ENCODE peak calls at places on chromosomes 7 and 10, in four cellular contexts. One of them, this sample, is unnamed.

GRCh38 chr10:52864459-52865106 is 92.0 kb upstream of the MBL2 start:
- DNase-seq in fibroblast of mammary gland: peak
- DNase-seq in ovary: peak
- DNase-seq in HCT116: no peak
- DNase-seq in this sample: no peak

GRCh38 chr7:108329514-108329913 is 126.7 kb downstream of the NRCAM start:
- DNase-seq in fibroblast of mammary gland: no peak
- DNase-seq in ovary: no peak
- DNase-seq in HCT116: no peak
- DNase-seq in this sample: no peak

GRCh38 chr10:26326874-26327273 is 110.3 kb downstream of the GAD2 start:
- DNase-seq in fibroblast of mammary gland: no peak
- DNase-seq in ovary: no peak
- DNase-seq in HCT116: no peak
- DNase-seq in this sample: no peak

GRCh38 chr7:106056513-106057203 is 55.5 kb downstream of the SYPL1 start:
- DNase-seq in fibroblast of mammary gland: peak
- DNase-seq in ovary: peak
- DNase-seq in HCT116: peak
- DNase-seq in this sample: no peak

GRCh38 chr10:114481055-114481454 is 76.8 kb upstream of the AFAP1L2 start:
- DNase-seq in fibroblast of mammary gland: no peak
- DNase-seq in ovary: no peak
- DNase-seq in HCT116: no peak
- DNase-seq in this sample: no peak

GRCh38 chr10:5518143-5518542 is 6.6 kb upstream of the CALML3 start:
- DNase-seq in fibroblast of mammary gland: no peak
- DNase-seq in ovary: no peak
- DNase-seq in HCT116: no peak
- DNase-seq in this sample: no peak

GRCh38 chr7:4550117-4550516 is 132.0 kb upstream of the FOXK1 start:
- DNase-seq in fibroblast of mammary gland: no peak
- DNase-seq in ovary: no peak
- DNase-seq in HCT116: no peak
- DNase-seq in this sample: no peak

GRCh38 chr10:30028452-30029045 is 30.8 kb downstream of the JCAD start:
- DNase-seq in fibroblast of mammary gland: no peak
- DNase-seq in ovary: no peak
- DNase-seq in HCT116: no peak
- DNase-seq in this sample: no peak

GRCh38 chr10:65314253-65314652 is 1611.6 kb upstream of the LRRTM3 start:
- DNase-seq in fibroblast of mammary gland: no peak
- DNase-seq in ovary: no peak
- DNase-seq in HCT116: no peak
- DNase-seq in this sample: no peak

GRCh38 chr10:124736491-124737136 is 7.6 kb downstream of the FAM53B start:
- DNase-seq in fibroblast of mammary gland: peak
- DNase-seq in ovary: peak
- DNase-seq in HCT116: no peak
- DNase-seq in this sample: no peak

GRCh38 chr7:24441331-24442059 is 131.8 kb upstream of the PALS2 start:
- DNase-seq in fibroblast of mammary gland: no peak
- DNase-seq in ovary: no peak
- DNase-seq in HCT116: no peak
- DNase-seq in this sample: no peak

GRCh38 chr10:46525177-46525823 is 31.2 kb downstream of the GPRIN2 start:
- DNase-seq in fibroblast of mammary gland: peak
- DNase-seq in ovary: peak
- DNase-seq in HCT116: peak
- DNase-seq in this sample: no peak

GRCh38 chr7:156499247-156499881 is 141.2 kb upstream of the RNF32 start:
- DNase-seq in fibroblast of mammary gland: no peak
- DNase-seq in ovary: no peak
- DNase-seq in HCT116: no peak
- DNase-seq in this sample: no peak

GRCh38 chr10:50625663-50626062 is 1.9 kb upstream of the SGMS1 start:
- DNase-seq in fibroblast of mammary gland: peak
- DNase-seq in ovary: no peak
- DNase-seq in HCT116: no peak
- DNase-seq in this sample: no peak

GRCh38 chr10:114806572-114807391 is 14.8 kb upstream of the FHIP2A start:
- DNase-seq in fibroblast of mammary gland: no peak
- DNase-seq in ovary: no peak
- DNase-seq in HCT116: no peak
- DNase-seq in this sample: no peak

GRCh38 chr10:131402771-131403723 is 91.5 kb upstream of the TCERG1L start:
- DNase-seq in fibroblast of mammary gland: no peak
- DNase-seq in ovary: peak
- DNase-seq in HCT116: no peak
- DNase-seq in this sample: no peak

GRCh38 chr7:47513741-47514241 is 68.1 kb downstream of the TNS3 start:
- DNase-seq in fibroblast of mammary gland: peak
- DNase-seq in ovary: no peak
- DNase-seq in HCT116: no peak
- DNase-seq in this sample: no peak

GRCh38 chr10:67697646-67698245 is 1.8 kb upstream of the CTNNA3 start:
- DNase-seq in fibroblast of mammary gland: peak
- DNase-seq in ovary: no peak
- DNase-seq in HCT116: peak
- DNase-seq in this sample: peak

GRCh38 chr7:30914611-30915601 is 3.3 kb downstream of the AQP1 start:
- DNase-seq in fibroblast of mammary gland: peak
- DNase-seq in ovary: no peak
- DNase-seq in HCT116: peak
- DNase-seq in this sample: no peak

GRCh38 chr10:84290235-84290634 is 38.2 kb upstream of the CCSER2 start:
- DNase-seq in fibroblast of mammary gland: no peak
- DNase-seq in ovary: no peak
- DNase-seq in HCT116: no peak
- DNase-seq in this sample: no peak

GRCh38 chr7:30971840-30972563 is 8.2 kb downstream of the GHRHR start:
- DNase-seq in fibroblast of mammary gland: no peak
- DNase-seq in ovary: no peak
- DNase-seq in HCT116: no peak
- DNase-seq in this sample: no peak

GRCh38 chr7:29811597-29811996 is 5.3 kb downstream of the WIPF3 start:
- DNase-seq in fibroblast of mammary gland: no peak
- DNase-seq in ovary: no peak
- DNase-seq in HCT116: no peak
- DNase-seq in this sample: no peak

GRCh38 chr10:13787015-13787421 is 200.3 kb downstream of the PRPF18 start:
- DNase-seq in fibroblast of mammary gland: no peak
- DNase-seq in ovary: no peak
- DNase-seq in HCT116: no peak
- DNase-seq in this sample: peak

GRCh38 chr10:94738588-94738987 is 23.9 kb upstream of the CYP2C19 start:
- DNase-seq in fibroblast of mammary gland: no peak
- DNase-seq in ovary: no peak
- DNase-seq in HCT116: no peak
- DNase-seq in this sample: no peak

GRCh38 chr10:131314148-131314547 is 2.6 kb upstream of the TCERG1L start:
- DNase-seq in fibroblast of mammary gland: no peak
- DNase-seq in ovary: no peak
- DNase-seq in HCT116: no peak
- DNase-seq in this sample: no peak

GRCh38 chr10:33793793-33794192 is 459.3 kb upstream of the NRP1 start:
- DNase-seq in fibroblast of mammary gland: no peak
- DNase-seq in ovary: no peak
- DNase-seq in HCT116: no peak
- DNase-seq in this sample: no peak

GRCh38 chr10:48468866-48469511 is 135.9 kb downstream of the ARHGAP22 start:
- DNase-seq in fibroblast of mammary gland: no peak
- DNase-seq in ovary: no peak
- DNase-seq in HCT116: no peak
- DNase-seq in this sample: no peak

GRCh38 chr7:74575083-74575803 is 82.3 kb upstream of the GTF2I start:
- DNase-seq in fibroblast of mammary gland: peak
- DNase-seq in ovary: no peak
- DNase-seq in HCT116: no peak
- DNase-seq in this sample: no peak

GRCh38 chr10:94277450-94277849 is 85.3 kb downstream of the NOC3L start:
- DNase-seq in fibroblast of mammary gland: no peak
- DNase-seq in ovary: no peak
- DNase-seq in HCT116: no peak
- DNase-seq in this sample: no peak

GRCh38 chr7:101824440-101824839 is 7.0 kb downstream of the CUX1 start:
- DNase-seq in fibroblast of mammary gland: no peak
- DNase-seq in ovary: no peak
- DNase-seq in HCT116: no peak
- DNase-seq in this sample: no peak

GRCh38 chr10:75582102-75582501 is 150.7 kb downstream of the LRMDA start:
- DNase-seq in fibroblast of mammary gland: no peak
- DNase-seq in ovary: no peak
- DNase-seq in HCT116: no peak
- DNase-seq in this sample: no peak

GRCh38 chr7:143360788-143361551 is 1.5 kb downstream of the FAM131B start:
- DNase-seq in fibroblast of mammary gland: no peak
- DNase-seq in ovary: no peak
- DNase-seq in HCT116: no peak
- DNase-seq in this sample: no peak

GRCh38 chr10:8049874-8050560 is 4.5 kb upstream of the GATA3 start:
- DNase-seq in fibroblast of mammary gland: no peak
- DNase-seq in ovary: no peak
- DNase-seq in HCT116: no peak
- DNase-seq in this sample: no peak

GRCh38 chr10:77328272-77328816 is 309.3 kb downstream of the KCNMA1 start:
- DNase-seq in fibroblast of mammary gland: peak
- DNase-seq in ovary: no peak
- DNase-seq in HCT116: no peak
- DNase-seq in this sample: no peak

GRCh38 chr7:108770981-108771728 is 201.5 kb downstream of the DNAJB9 start:
- DNase-seq in fibroblast of mammary gland: no peak
- DNase-seq in ovary: no peak
- DNase-seq in HCT116: no peak
- DNase-seq in this sample: no peak

GRCh38 chr7:116315293-116315692 is 105.0 kb downstream of the TES start:
- DNase-seq in fibroblast of mammary gland: peak
- DNase-seq in ovary: no peak
- DNase-seq in HCT116: no peak
- DNase-seq in this sample: no peak

GRCh38 chr7:46515844-46516590 is 594.9 kb upstream of the IGFBP3 start:
- DNase-seq in fibroblast of mammary gland: no peak
- DNase-seq in ovary: no peak
- DNase-seq in HCT116: no peak
- DNase-seq in this sample: no peak

GRCh38 chr10:21500578-21500910 is 24.9 kb downstream of the SKIDA1 start:
- DNase-seq in fibroblast of mammary gland: no peak
- DNase-seq in ovary: no peak
- DNase-seq in HCT116: no peak
- DNase-seq in this sample: no peak

GRCh38 chr7:105594034-105594433 is 12.7 kb upstream of the EFCAB10 start:
- DNase-seq in fibroblast of mammary gland: no peak
- DNase-seq in ovary: no peak
- DNase-seq in HCT116: no peak
- DNase-seq in this sample: no peak

GRCh38 chr7:151061241-151062110 is 2.1 kb downstream of the SLC4A2 start:
- DNase-seq in fibroblast of mammary gland: no peak
- DNase-seq in ovary: peak
- DNase-seq in HCT116: no peak
- DNase-seq in this sample: no peak
- H3K4me3 ChIP-seq in fibroblast of mammary gland: peak
- H3K4me3 ChIP-seq in ovary: peak
- H3K4me3 ChIP-seq in HCT116: peak
- H3K4me3 ChIP-seq in this sample: no peak

GRCh38 chr10:118107040-118107439 is 60.3 kb upstream of the RAB11FIP2 start:
- DNase-seq in fibroblast of mammary gland: peak
- DNase-seq in ovary: no peak
- DNase-seq in HCT116: no peak
- DNase-seq in this sample: no peak

GRCh38 chr10:118107541-118107940 is 60.8 kb upstream of the RAB11FIP2 start:
- DNase-seq in fibroblast of mammary gland: no peak
- DNase-seq in ovary: no peak
- DNase-seq in HCT116: no peak
- DNase-seq in this sample: no peak

GRCh38 chr10:118101501-118101900 is 54.8 kb upstream of the RAB11FIP2 start:
- DNase-seq in fibroblast of mammary gland: peak
- DNase-seq in ovary: no peak
- DNase-seq in HCT116: no peak
- DNase-seq in this sample: no peak

GRCh38 chr10:118106426-118106825 is 59.7 kb upstream of the RAB11FIP2 start:
- DNase-seq in fibroblast of mammary gland: peak
- DNase-seq in ovary: no peak
- DNase-seq in HCT116: peak
- DNase-seq in this sample: peak

GRCh38 chr10:118102116-118102515 is 55.4 kb upstream of the RAB11FIP2 start:
- DNase-seq in fibroblast of mammary gland: no peak
- DNase-seq in ovary: no peak
- DNase-seq in HCT116: no peak
- DNase-seq in this sample: no peak
- TF ChIP-seq CTCF in fibroblast of mammary gland: no peak
- TF ChIP-seq CTCF in ovary: no peak
- TF ChIP-seq CTCF in HCT116: no peak
- TF ChIP-seq CTCF in this sample: no peak

DNA sequence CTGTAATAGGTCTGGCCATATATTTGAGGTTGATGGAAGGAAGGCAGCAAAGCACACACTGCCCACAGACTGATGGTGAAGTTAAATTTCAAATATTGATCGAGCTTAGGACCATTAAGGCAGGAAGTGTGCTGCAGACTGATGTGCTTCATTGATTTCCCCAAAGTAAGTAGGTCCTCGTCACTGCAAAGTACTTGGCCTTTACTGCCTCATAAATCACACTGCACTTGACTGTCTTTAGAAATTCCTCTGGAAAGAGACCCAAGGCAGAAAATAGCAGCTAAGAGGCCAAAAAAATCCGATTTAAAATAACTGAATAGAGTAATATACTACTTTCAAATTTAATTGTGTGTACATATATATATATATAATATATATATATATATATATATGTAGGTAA is 15.3 kb downstream of the ARMH3 start:
- DNase-seq in fibroblast of mammary gland: no peak
- DNase-seq in ovary: no peak
- DNase-seq in HCT116: no peak
- DNase-seq in this sample: no peak
- H3K4me3 ChIP-seq in fibroblast of mammary gland: no peak
- H3K4me3 ChIP-seq in ovary: no peak
- H3K4me3 ChIP-seq in HCT116: no peak
- H3K4me3 ChIP-seq in this sample: no peak

DNA sequence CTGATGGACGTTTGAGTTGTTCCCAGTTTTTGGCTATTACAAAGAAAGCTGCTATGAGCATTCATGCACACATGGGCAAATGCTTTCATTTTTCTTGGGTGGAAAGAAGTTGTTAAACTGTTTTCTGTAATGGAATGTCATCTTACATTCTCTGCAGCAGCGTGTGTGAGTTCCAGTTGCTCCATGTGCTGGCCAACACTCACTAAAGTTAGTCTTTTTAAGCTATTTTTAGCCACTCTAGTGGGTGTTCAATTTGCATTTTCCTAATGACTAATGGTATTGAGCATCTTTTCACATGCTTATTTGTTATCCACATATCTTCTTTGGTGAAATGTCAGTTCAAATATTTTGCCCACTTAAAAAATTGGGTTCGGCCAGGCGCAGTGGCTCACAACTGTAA is 82.8 kb upstream of the COL13A1 start:
- DNase-seq in fibroblast of mammary gland: no peak
- DNase-seq in ovary: no peak
- DNase-seq in HCT116: no peak
- DNase-seq in this sample: no peak
- TF ChIP-seq CTCF in fibroblast of mammary gland: no peak
- TF ChIP-seq CTCF in ovary: no peak
- TF ChIP-seq CTCF in HCT116: no peak
- TF ChIP-seq CTCF in this sample: no peak

GRCh38 chr10:18179901-18180300 is 39.7 kb downstream of the CACNB2 start:
- DNase-seq in fibroblast of mammary gland: peak
- DNase-seq in ovary: no peak
- DNase-seq in HCT116: no peak
- DNase-seq in this sample: no peak
- H3K4me3 ChIP-seq in fibroblast of mammary gland: no peak
- H3K4me3 ChIP-seq in ovary: no peak
- H3K4me3 ChIP-seq in HCT116: no peak
- H3K4me3 ChIP-seq in this sample: no peak

This sample was measured in GM12864.